ENCODE peak calls at places on chromosome 16, in five cellular contexts. J is spleen, M is NCI-H460, Z is DMS 273 treated with DMSO at 0.1 percent for 48 hours, D is EH. A is an unnamed sample.

GRCh38 chr16:82629441-82630027 is 2.8 kb downstream of the CDH13 start:
- DNase-seq in J (no peak), Z (no peak), D (peak), M (peak), A (no peak)

GRCh38 chr16:25691519-25692091 is at the start of gene HS3ST4:
- DNase-seq in Z (no peak), J (no peak), D (no peak), M (no peak), A (no peak)

GRCh38 chr16:72924487-72924886 is 123.4 kb downstream of the ZFHX3 start:
- DNase-seq in M (no peak), D (no peak), Z (no peak), J (peak), A (no peak)

GRCh38 chr16:1102921-1103648 is 7.0 kb upstream of the C1QTNF8 start:
- DNase-seq in Z (no peak), D (peak), M (peak), J (peak), A (no peak)

GRCh38 chr16:20867585-20867984 is 32.6 kb downstream of the DCUN1D3 start:
- DNase-seq in Z (no peak), D (peak), M (no peak), J (no peak), A (no peak)

GRCh38 chr16:54903047-54903446 is 27.6 kb upstream of the IRX5 start:
- DNase-seq in Z (no peak), M (no peak), J (no peak), D (no peak), A (no peak)

GRCh38 chr16:1734123-1734522 is 28.1 kb downstream of the MAPK8IP3 start:
- DNase-seq in Z (no peak), M (no peak), J (no peak), D (no peak), A (no peak)

GRCh38 chr16:86491643-86492030 is 18.7 kb upstream of the FOXF1 start:
- DNase-seq in D (no peak), M (no peak), Z (no peak), J (no peak), A (peak)

GRCh38 chr16:17204248-17205043 is 266.3 kb downstream of the XYLT1 start:
- DNase-seq in D (no peak), J (no peak), Z (no peak), M (no peak), A (no peak)

A was measured in chondrocyte.